ENCODE peak calls at places on chromosomes 12 and 14, in four cellular contexts. V is K562, W is SK-N-SH, M is WTC11. Z is an unnamed sample.

GRCh38 chr14:102544745-102545460 is 35.3 kb upstream of the ANKRD9 start:
- DNase-seq in W (peak; percentile 42), V (no peak), M (peak; percentile 44), Z (no peak)

GRCh38 chr14:96098309-96098998 is 59.3 kb downstream of the C14orf132 start:
- DNase-seq in M (peak; percentile 79), W (peak; percentile 70), V (peak; percentile 20), Z (peak; percentile 7)

GRCh38 chr14:99029916-99030305 is 242.1 kb downstream of the BCL11B start:
- DNase-seq in M (no peak), W (no peak), V (no peak), Z (no peak)

GRCh38 chr12:125573293-125573692 is 508.1 kb downstream of the AACS start:
- DNase-seq in M (no peak), W (no peak), V (no peak), Z (no peak)

GRCh38 chr12:62977419-62977818 is 42.5 kb upstream of the PPM1H start:
- DNase-seq in V (no peak), W (no peak), M (no peak), Z (no peak)

GRCh38 chr12:43015090-43015737 is 425.7 kb upstream of the PRICKLE1 start:
- DNase-seq in V (no peak), M (no peak), W (no peak), Z (no peak)

GRCh38 chr12:43848786-43849185 is 12.9 kb downstream of the TMEM117 start:
- DNase-seq in M (no peak), W (no peak), V (no peak), Z (no peak)

GRCh38 chr12:3213768-3214167 is 136.6 kb downstream of the TSPAN9 start:
- DNase-seq in V (no peak), M (no peak), W (no peak), Z (no peak)

GRCh38 chr14:61420326-61420725 is 98.9 kb downstream of the PRKCH start:
- DNase-seq in V (no peak), M (no peak), W (no peak), Z (no peak)

GRCh38 chr14:68285421-68286179 is 466.0 kb downstream of the RAD51B start:
- DNase-seq in W (no peak), M (no peak), V (no peak), Z (peak; percentile 91)

GRCh38 chr12:13135336-13136178 is 32.1 kb upstream of the GSG1 start:
- DNase-seq in M (peak; percentile 30), W (no peak), V (peak; percentile 5), Z (no peak)

GRCh38 chr12:129696952-129697351 is 206.9 kb downstream of the TMEM132D start:
- DNase-seq in W (no peak), M (no peak), V (no peak), Z (no peak)

GRCh38 chr12:46360908-46361666 is 11.5 kb downstream of the SLC38A2 start:
- DNase-seq in M (no peak), V (no peak), W (no peak), Z (no peak)

GRCh38 chr12:99712281-99712680 is 64.7 kb downstream of the GARIN6 start:
- DNase-seq in W (no peak), M (no peak), V (no peak), Z (no peak)
- TF ChIP-seq USF1 in W (no peak), M (no peak), V (no peak), Z (no peak)

DNA sequence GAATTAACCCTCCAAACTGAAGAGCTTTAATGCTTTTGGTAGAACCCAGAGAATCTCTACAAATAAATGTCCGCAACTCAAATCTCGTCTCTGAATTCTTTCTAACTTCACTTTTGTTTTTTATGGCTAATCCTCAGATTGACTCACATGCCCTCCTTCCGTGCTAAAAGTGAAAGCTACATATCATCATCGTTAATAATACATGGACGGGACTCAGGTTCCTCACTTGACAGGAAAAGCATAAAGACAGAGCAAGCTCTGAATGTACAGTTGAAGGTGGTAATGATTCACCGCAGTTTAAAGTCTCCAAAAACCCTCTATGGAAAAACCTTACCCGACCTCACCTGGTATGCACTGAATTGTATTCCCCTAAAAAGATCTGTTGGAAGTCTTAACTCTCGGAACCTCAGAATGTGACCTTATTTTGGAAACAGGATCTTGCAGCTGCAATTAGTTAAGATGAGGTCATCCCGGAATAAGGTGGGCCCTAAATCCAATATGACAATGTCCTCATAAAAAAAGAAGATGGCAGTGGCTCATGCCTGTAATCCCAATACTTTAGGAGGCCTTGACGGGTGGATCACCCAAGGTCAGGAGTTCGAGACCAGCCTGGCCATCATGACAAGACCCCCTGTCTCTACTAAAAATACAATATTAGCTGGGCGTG is 147.4 kb upstream of the FOXN3 start:
- DNase-seq in V (no peak), M (no peak), W (no peak), Z (no peak)
- TF ChIP-seq USF1 in V (no peak), M (no peak), W (no peak), Z (no peak)

GRCh38 chr14:65403231-65403630 is 9.3 kb upstream of the FUT8 start:
- DNase-seq in V (no peak), W (no peak), M (no peak), Z (no peak)
- TF ChIP-seq USF1 in V (no peak), W (no peak), M (no peak), Z (no peak)

GRCh38 chr14:52917732-52918131 is 33.1 kb downstream of the FERMT2 start:
- DNase-seq in W (no peak), M (no peak), V (no peak), Z (no peak)

GRCh38 chr14:52922059-52922458 is 28.8 kb downstream of the FERMT2 start:
- DNase-seq in V (no peak), M (no peak), W (no peak), Z (no peak)

GRCh38 chr14:52922656-52923055 is 28.2 kb downstream of the FERMT2 start:
- DNase-seq in W (no peak), V (no peak), M (no peak), Z (no peak)

GRCh38 chr14:52919971-52920370 is 30.9 kb downstream of the FERMT2 start:
- DNase-seq in W (no peak), M (no peak), V (no peak), Z (no peak)

DNA sequence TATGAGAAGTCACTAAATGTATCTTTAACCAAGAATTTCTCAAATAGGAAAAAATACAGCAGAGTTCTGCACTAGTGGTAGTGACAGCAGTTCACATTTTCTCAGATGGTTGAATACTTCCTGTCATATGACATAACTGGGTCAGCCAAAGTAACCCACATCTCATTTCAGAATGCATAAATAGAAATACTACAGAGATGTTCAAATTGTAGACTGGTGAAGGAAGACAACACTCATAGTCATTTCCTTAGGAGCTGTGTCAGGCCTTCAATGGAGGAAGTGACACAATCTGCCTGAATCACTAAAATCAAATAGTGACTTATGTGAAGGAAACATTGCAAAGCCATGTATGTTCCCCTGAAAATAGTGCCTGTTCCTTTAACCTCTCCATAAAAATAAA is 32.4 kb downstream of the FERMT2 start:
- DNase-seq in V (no peak), M (no peak), W (no peak), Z (peak; percentile 62)
- TF ChIP-seq USF1 in V (no peak), M (no peak), W (no peak), Z (no peak)

Z was measured in GM12878.